ENCODE peak calls at places on chromosomes 11 and 22, in ten cellular contexts. One of them, this sample, is unnamed.

GRCh38 chr11:72738199-72739141 is 13.7 kb downstream of the ARAP1 start:
- DNase-seq in gastrocnemius medialis: no peak
- DNase-seq in heart left ventricle: peak
- DNase-seq in uterus: no peak
- DNase-seq in endothelial cell of umbilical vein: no peak
- DNase-seq in stomach: peak
- DNase-seq in prostate gland: no peak
- DNase-seq in H54: peak
- DNase-seq in A549: no peak
- DNase-seq in spleen: peak
- DNase-seq in this sample: no peak

GRCh38 chr22:19048531-19048930 is 73.7 kb downstream of the DGCR2 start:
- DNase-seq in gastrocnemius medialis: no peak
- DNase-seq in prostate gland: no peak
- DNase-seq in heart left ventricle: no peak
- DNase-seq in A549: no peak
- DNase-seq in H54: no peak
- DNase-seq in spleen: no peak
- DNase-seq in uterus: no peak
- DNase-seq in stomach: no peak
- DNase-seq in endothelial cell of umbilical vein: no peak
- DNase-seq in this sample: no peak

GRCh38 chr22:34973016-34973415 is 92.9 kb upstream of the ISX start:
- DNase-seq in gastrocnemius medialis: no peak
- DNase-seq in H54: no peak
- DNase-seq in heart left ventricle: no peak
- DNase-seq in prostate gland: no peak
- DNase-seq in A549: no peak
- DNase-seq in stomach: no peak
- DNase-seq in spleen: no peak
- DNase-seq in endothelial cell of umbilical vein: no peak
- DNase-seq in uterus: no peak
- DNase-seq in this sample: no peak

GRCh38 chr11:121478226-121478894 is 25.6 kb upstream of the SORL1-AS1 start:
- DNase-seq in uterus: no peak
- DNase-seq in A549: no peak
- DNase-seq in prostate gland: peak
- DNase-seq in spleen: no peak
- DNase-seq in endothelial cell of umbilical vein: no peak
- DNase-seq in gastrocnemius medialis: no peak
- DNase-seq in H54: no peak
- DNase-seq in stomach: peak
- DNase-seq in heart left ventricle: no peak
- DNase-seq in this sample: no peak

GRCh38 chr11:66292543-66293332 is 1.0 kb downstream of the TMEM151A start:
- DNase-seq in prostate gland: no peak
- DNase-seq in endothelial cell of umbilical vein: no peak
- DNase-seq in gastrocnemius medialis: no peak
- DNase-seq in A549: no peak
- DNase-seq in H54: no peak
- DNase-seq in stomach: no peak
- DNase-seq in uterus: no peak
- DNase-seq in spleen: no peak
- DNase-seq in heart left ventricle: no peak
- DNase-seq in this sample: no peak

GRCh38 chr11:57277845-57278720 is 41.0 kb upstream of the APLNR start:
- DNase-seq in prostate gland: peak
- DNase-seq in uterus: peak
- DNase-seq in A549: peak
- DNase-seq in gastrocnemius medialis: peak
- DNase-seq in endothelial cell of umbilical vein: peak
- DNase-seq in stomach: peak
- DNase-seq in H54: peak
- DNase-seq in spleen: no peak
- DNase-seq in heart left ventricle: peak
- DNase-seq in this sample: peak

GRCh38 chr11:75261902-75262361 is 21.4 kb downstream of the TPBGL start:
- DNase-seq in uterus: no peak
- DNase-seq in spleen: peak
- DNase-seq in H54: no peak
- DNase-seq in heart left ventricle: no peak
- DNase-seq in gastrocnemius medialis: no peak
- DNase-seq in A549: no peak
- DNase-seq in prostate gland: no peak
- DNase-seq in endothelial cell of umbilical vein: no peak
- DNase-seq in stomach: no peak
- DNase-seq in this sample: no peak

GRCh38 chr11:118621898-118622375 is 14.5 kb downstream of the PHLDB1 start:
- DNase-seq in endothelial cell of umbilical vein: peak
- DNase-seq in stomach: no peak
- DNase-seq in spleen: peak
- DNase-seq in gastrocnemius medialis: no peak
- DNase-seq in A549: no peak
- DNase-seq in uterus: no peak
- DNase-seq in H54: no peak
- DNase-seq in prostate gland: no peak
- DNase-seq in heart left ventricle: no peak
- DNase-seq in this sample: no peak

GRCh38 chr11:59617876-59618275 is 2.3 kb upstream of the OSBP start:
- DNase-seq in stomach: no peak
- DNase-seq in endothelial cell of umbilical vein: no peak
- DNase-seq in A549: no peak
- DNase-seq in H54: no peak
- DNase-seq in heart left ventricle: no peak
- DNase-seq in uterus: no peak
- DNase-seq in gastrocnemius medialis: no peak
- DNase-seq in spleen: no peak
- DNase-seq in prostate gland: no peak
- DNase-seq in this sample: no peak

GRCh38 chr22:50505276-50505775 is 2.2 kb downstream of the LMF2 start:
- DNase-seq in heart left ventricle: no peak
- DNase-seq in H54: no peak
- DNase-seq in stomach: no peak
- DNase-seq in gastrocnemius medialis: no peak
- DNase-seq in uterus: no peak
- DNase-seq in endothelial cell of umbilical vein: no peak
- DNase-seq in A549: no peak
- DNase-seq in spleen: peak
- DNase-seq in prostate gland: no peak
- DNase-seq in this sample: no peak
- TF ChIP-seq POLR2A in heart left ventricle: no peak
- TF ChIP-seq POLR2A in H54: no peak
- TF ChIP-seq POLR2A in stomach: no peak
- TF ChIP-seq POLR2A in gastrocnemius medialis: no peak
- TF ChIP-seq POLR2A in uterus: no peak
- TF ChIP-seq POLR2A in endothelial cell of umbilical vein: no peak
- TF ChIP-seq POLR2A in A549: no peak
- TF ChIP-seq POLR2A in spleen: no peak
- TF ChIP-seq POLR2A in prostate gland: no peak
- TF ChIP-seq POLR2A in this sample: no peak

GRCh38 chr11:777288-778255 is at the start of gene GATD1:
- DNase-seq in uterus: peak
- DNase-seq in gastrocnemius medialis: peak
- DNase-seq in endothelial cell of umbilical vein: peak
- DNase-seq in stomach: peak
- DNase-seq in A549: peak
- DNase-seq in prostate gland: peak
- DNase-seq in H54: peak
- DNase-seq in heart left ventricle: peak
- DNase-seq in spleen: peak
- DNase-seq in this sample: peak
- TF ChIP-seq POLR2A in uterus: peak
- TF ChIP-seq POLR2A in gastrocnemius medialis: peak
- TF ChIP-seq POLR2A in endothelial cell of umbilical vein: peak
- TF ChIP-seq POLR2A in stomach: no peak
- TF ChIP-seq POLR2A in A549: peak
- TF ChIP-seq POLR2A in prostate gland: peak
- TF ChIP-seq POLR2A in H54: peak
- TF ChIP-seq POLR2A in heart left ventricle: no peak
- TF ChIP-seq POLR2A in spleen: peak
- TF ChIP-seq POLR2A in this sample: peak

DNA sequence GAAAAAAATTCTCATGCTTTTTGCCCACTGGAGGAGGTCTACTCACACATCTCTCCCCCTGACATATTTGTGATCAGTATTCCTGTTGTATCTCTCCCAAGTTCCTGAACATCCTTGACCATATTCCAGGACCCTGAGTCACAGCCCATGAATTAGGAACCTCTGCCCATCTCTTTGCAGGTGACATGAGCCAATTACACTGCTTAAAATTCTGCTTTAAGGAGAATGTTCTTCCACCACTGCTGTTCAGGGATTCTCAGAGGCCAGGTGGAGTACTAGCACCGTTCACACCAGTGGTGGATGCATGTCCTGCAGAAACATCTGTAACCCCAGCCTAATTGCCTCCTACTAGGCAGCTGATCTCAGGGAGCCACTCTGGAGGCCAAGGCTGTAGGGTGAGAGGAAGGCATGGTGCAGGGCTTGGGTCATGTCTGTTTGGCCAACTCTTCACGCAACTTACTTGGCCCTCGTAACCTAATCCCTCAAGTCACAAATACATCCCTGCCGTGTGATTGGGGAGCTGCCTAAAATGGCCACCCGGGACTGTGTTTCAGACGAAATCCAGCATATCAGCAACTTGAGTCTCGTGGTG is 104.8 kb downstream of the GGTLC2 start:
- DNase-seq in H54: no peak
- DNase-seq in gastrocnemius medialis: no peak
- DNase-seq in heart left ventricle: no peak
- DNase-seq in prostate gland: no peak
- DNase-seq in uterus: no peak
- DNase-seq in stomach: no peak
- DNase-seq in spleen: no peak
- DNase-seq in A549: no peak
- DNase-seq in endothelial cell of umbilical vein: no peak
- DNase-seq in this sample: no peak
- TF ChIP-seq POLR2A in H54: no peak
- TF ChIP-seq POLR2A in gastrocnemius medialis: no peak
- TF ChIP-seq POLR2A in heart left ventricle: no peak
- TF ChIP-seq POLR2A in prostate gland: no peak
- TF ChIP-seq POLR2A in uterus: no peak
- TF ChIP-seq POLR2A in stomach: no peak
- TF ChIP-seq POLR2A in spleen: no peak
- TF ChIP-seq POLR2A in A549: no peak
- TF ChIP-seq POLR2A in endothelial cell of umbilical vein: no peak
- TF ChIP-seq POLR2A in this sample: no peak

GRCh38 chr11:10660323-10660722 is 33.2 kb downstream of the IRAG1 start:
- DNase-seq in stomach: no peak
- DNase-seq in H54: no peak
- DNase-seq in uterus: no peak
- DNase-seq in spleen: no peak
- DNase-seq in heart left ventricle: no peak
- DNase-seq in A549: no peak
- DNase-seq in prostate gland: no peak
- DNase-seq in endothelial cell of umbilical vein: no peak
- DNase-seq in gastrocnemius medialis: no peak
- DNase-seq in this sample: no peak
- TF ChIP-seq POLR2A in stomach: no peak
- TF ChIP-seq POLR2A in H54: no peak
- TF ChIP-seq POLR2A in uterus: no peak
- TF ChIP-seq POLR2A in spleen: no peak
- TF ChIP-seq POLR2A in heart left ventricle: no peak
- TF ChIP-seq POLR2A in A549: no peak
- TF ChIP-seq POLR2A in prostate gland: no peak
- TF ChIP-seq POLR2A in endothelial cell of umbilical vein: no peak
- TF ChIP-seq POLR2A in gastrocnemius medialis: no peak
- TF ChIP-seq POLR2A in this sample: no peak

DNA sequence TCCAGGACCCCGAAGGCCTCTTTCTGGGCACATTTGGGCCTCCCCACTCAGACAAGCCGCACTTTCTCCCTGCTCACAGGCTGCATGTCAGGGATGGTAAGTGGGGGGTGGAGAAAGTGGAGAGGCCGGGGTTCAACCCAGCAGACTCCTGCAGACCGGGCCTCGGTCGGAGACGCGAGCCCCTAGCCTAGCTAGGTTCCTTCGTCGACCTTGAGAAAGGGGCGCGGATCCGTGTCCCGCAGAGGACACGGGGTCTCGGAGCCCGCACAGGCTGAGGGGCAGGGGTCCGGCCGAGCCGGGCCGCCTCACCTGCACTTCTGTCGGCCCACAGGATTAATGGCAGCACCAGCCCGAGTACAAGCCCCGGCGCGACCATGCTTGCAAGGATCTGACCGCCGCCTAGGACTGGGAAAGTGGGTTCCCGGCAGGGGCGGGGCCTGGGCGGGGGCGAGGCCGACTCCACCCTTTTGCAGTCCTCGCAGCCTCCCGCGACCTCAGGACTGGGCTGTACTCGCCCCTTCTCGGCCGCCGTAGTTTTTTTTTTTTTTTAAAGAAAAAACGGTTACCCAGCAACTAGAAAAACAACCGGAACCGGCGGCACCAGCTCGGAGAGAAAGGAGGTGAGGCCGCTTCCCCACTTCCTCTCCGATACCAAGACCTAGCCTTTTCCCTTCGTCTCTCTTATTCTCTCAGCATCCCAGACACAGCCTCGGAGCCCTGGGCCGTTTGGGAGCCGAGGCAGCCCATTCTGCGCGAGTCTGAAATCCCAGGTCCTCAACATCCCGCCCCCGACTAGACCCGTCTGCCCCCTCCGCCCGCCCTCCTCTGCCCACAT is at the start of the genes SIAE and SPA17:
- DNase-seq in H54: peak
- DNase-seq in stomach: peak
- DNase-seq in spleen: peak
- DNase-seq in heart left ventricle: peak
- DNase-seq in uterus: peak
- DNase-seq in gastrocnemius medialis: peak
- DNase-seq in endothelial cell of umbilical vein: peak
- DNase-seq in A549: peak
- DNase-seq in prostate gland: peak
- DNase-seq in this sample: peak
- TF ChIP-seq POLR2A in H54: peak
- TF ChIP-seq POLR2A in stomach: no peak
- TF ChIP-seq POLR2A in spleen: no peak
- TF ChIP-seq POLR2A in heart left ventricle: no peak
- TF ChIP-seq POLR2A in uterus: peak
- TF ChIP-seq POLR2A in gastrocnemius medialis: peak
- TF ChIP-seq POLR2A in endothelial cell of umbilical vein: peak
- TF ChIP-seq POLR2A in A549: peak
- TF ChIP-seq POLR2A in prostate gland: peak
- TF ChIP-seq POLR2A in this sample: peak

This sample was measured in erythroblast.